ENCODE peak calls at places on chromosomes 5 and 9, in four cellular contexts. B, X, K and Z are unnamed samples. For H3K36me3, the result is how much of the 10 kb centered on the place peaks cover.

GRCh38 chr5:73218552-73219171 is 45.7 kb downstream of the TMEM174 start:
- DNase-seq in B (no peak), K (no peak), X (peak), Z (no peak)

GRCh38 chr5:131163315-131164119 is 1.5 kb downstream of the HINT1 start:
- DNase-seq in K (no peak), B (no peak), X (peak), Z (no peak)

GRCh38 chr5:126868338-126868737 is 91.4 kb downstream of the LMNB1 start:
- DNase-seq in B (no peak), X (no peak), K (no peak), Z (no peak)

GRCh38 chr5:612498-613424 is 621 bp downstream of the CEP72 start:
- DNase-seq in B (no peak), K (no peak), X (peak), Z (peak)

GRCh38 chr5:147403659-147404640 is 105.9 kb downstream of the DPYSL3 start:
- DNase-seq in X (peak), B (no peak), K (no peak), Z (peak)

GRCh38 chr5:133147815-133148634 is 96.2 kb downstream of the HSPA4 start:
- DNase-seq in X (peak), B (no peak), K (no peak), Z (no peak)

GRCh38 chr5:151717390-151717789 is 30.7 kb upstream of the SPARC start:
- DNase-seq in B (no peak), K (no peak), X (no peak), Z (no peak)

GRCh38 chr5:148820778-148821395 is 5.5 kb upstream of the ADRB2 start:
- DNase-seq in K (no peak), B (no peak), X (peak), Z (no peak)

GRCh38 chr5:174311531-174312269 is 266.2 kb downstream of the NSG2 start:
- DNase-seq in K (peak), B (peak), X (peak), Z (no peak)

GRCh38 chr9:17342696-17343095 is 207.9 kb downstream of the CNTLN start:
- DNase-seq in X (no peak), K (no peak), B (no peak), Z (no peak)

GRCh38 chr5:14397717-14398116 is 183.9 kb upstream of the OTULINL start:
- DNase-seq in B (peak), X (peak), K (no peak), Z (no peak)

GRCh38 chr5:136080483-136081180 is 51.8 kb downstream of the TGFBI start:
- DNase-seq in B (peak), K (peak), X (peak), Z (peak)

GRCh38 chr5:65479527-65479926 is 2.2 kb downstream of the ADAMTS6 start:
- DNase-seq in K (no peak), B (no peak), X (no peak), Z (no peak)

GRCh38 chr5:169838688-169839087 is 141.6 kb downstream of the INSYN2B start:
- DNase-seq in X (no peak), K (no peak), B (no peak), Z (no peak)

GRCh38 chr9:118918180-118918579 is 451.1 kb downstream of the BRINP1 start:
- DNase-seq in B (no peak), K (no peak), X (no peak), Z (no peak)

GRCh38 chr9:123816817-123817472 is 113.0 kb downstream of the DENND1A start:
- DNase-seq in K (no peak), X (no peak), B (no peak), Z (no peak)

GRCh38 chr9:95942016-95942415 is 66.5 kb downstream of the ERCC6L2 start:
- DNase-seq in K (no peak), B (no peak), X (no peak), Z (no peak)

GRCh38 chr5:127909078-127909477 is 174.5 kb upstream of the SLC12A2 start:
- DNase-seq in X (peak), B (no peak), K (no peak), Z (no peak)

GRCh38 chr9:89621031-89621430 is 16.2 kb downstream of the GADD45G start:
- DNase-seq in K (no peak), B (no peak), X (no peak), Z (no peak)

DNA sequence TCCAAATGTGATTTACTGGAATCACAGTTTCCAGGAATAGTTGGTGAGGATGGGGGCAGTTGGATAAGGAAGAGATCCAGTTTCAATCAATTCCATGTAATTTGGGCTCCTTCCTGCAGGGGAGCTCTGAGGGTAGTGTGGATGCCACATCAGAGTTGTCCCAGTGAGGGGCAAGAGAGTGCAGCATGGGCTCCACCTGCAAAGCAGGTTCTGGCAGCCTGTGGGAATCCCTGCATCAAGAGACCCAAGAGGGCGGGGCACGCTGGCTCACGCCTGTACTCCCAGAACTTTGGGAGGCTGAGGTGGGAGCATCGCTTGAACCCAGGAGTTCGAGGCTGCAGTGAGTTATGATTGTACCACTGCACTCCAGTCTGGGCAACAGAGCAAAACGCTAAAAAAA is 188.5 kb downstream of the CACNA1B start:
- DNase-seq in K (no peak), B (no peak), X (no peak), Z (peak)
- TF ChIP-seq CTCF in K (no peak), B (no peak), X (no peak), Z (no peak)

DNA sequence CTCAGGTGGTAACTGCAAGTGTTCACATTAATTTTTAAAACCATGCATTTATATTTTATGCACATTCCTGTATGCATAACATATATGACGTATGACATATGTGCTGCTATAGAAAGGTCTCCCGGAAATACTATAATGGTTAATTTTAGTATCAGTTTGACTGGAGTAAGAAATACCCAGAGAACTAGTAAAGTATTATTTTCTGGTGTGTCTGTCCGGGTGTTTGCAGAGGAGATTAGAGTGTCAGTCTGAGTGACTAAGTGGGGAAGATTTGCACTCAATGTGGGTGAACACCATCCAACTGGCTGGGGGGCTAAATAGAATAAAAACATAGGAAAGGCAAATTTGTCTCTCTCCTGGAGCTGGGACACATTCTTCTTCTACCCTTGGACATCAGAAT is 26.9 kb downstream of the UIMC1 start:
- DNase-seq in X (no peak), B (no peak), K (no peak), Z (no peak)
- H3K36me3 ChIP-seq in X (under half), B (under half), K (under half), Z (under half)

DNA sequence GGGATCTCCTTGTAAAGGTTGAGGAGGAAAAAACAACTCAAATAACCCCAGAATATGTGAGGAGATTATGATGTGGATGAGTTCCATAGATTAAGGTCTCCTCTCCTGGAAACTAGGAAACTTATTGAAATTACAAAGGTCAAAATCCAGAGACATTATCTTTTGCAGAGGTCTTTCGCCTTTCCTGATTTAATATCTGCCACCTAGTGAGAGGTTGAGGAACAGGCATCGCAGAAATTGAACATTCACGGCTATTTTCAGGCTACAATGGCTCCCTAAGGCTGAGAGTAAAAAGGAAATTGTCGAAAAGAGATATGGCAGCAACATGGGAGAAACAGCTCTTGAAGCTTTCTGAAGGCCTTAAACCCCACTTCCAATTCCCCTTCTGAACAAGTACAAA is 127.5 kb upstream of the PLCXD3 start:
- DNase-seq in B (no peak), X (no peak), K (no peak), Z (no peak)
- TF ChIP-seq CTCF in B (no peak), X (peak), K (no peak), Z (no peak)

DNA sequence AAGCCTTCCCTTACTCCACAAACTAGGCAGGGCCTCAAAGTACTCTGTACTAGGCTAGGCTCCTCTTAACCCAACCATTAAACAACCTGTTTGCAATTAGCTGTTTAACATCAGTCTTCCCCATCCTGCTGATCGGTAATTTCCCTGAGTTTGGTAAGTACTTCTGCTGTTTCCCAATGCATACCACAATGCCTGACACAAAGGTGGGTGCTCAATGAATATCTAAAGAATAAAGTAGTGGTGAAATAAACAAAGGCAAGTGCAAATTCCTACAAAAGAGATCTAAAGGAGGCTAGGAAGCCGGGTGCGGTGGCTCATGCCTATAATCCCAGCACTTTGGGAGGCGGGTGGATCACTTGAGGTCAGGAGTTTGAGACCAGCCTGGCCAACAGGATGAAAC is 25.0 kb downstream of the FBXW2 start:
- DNase-seq in K (no peak), X (no peak), B (no peak), Z (no peak)
- H3K36me3 ChIP-seq in K (half or more), X (under half), B (under half), Z (half or more)